ENCODE peak calls at places on chromosomes 6 and 20, in nine cellular contexts. One of them, this sample, is unnamed. For H3K4me1, the result is how much of the 10 kb centered on the place peaks cover.

GRCh38 chr20:40690836-40691565 is 2.0 kb upstream of the MAFB start:
- DNase-seq in mammary epithelial cell: no peak
- DNase-seq in mucosa of descending colon: no peak
- DNase-seq in psoas muscle: no peak
- DNase-seq in pancreas: no peak
- DNase-seq in heart right ventricle: no peak
- DNase-seq in H1: no peak
- DNase-seq in naive thymus-derived CD4-positive, alpha-beta T cell: no peak
- DNase-seq in hepatocyte: no peak
- DNase-seq in this sample: no peak

GRCh38 chr6:120826253-120826652 is 508.0 kb downstream of the TBC1D32 start:
- DNase-seq in mammary epithelial cell: peak
- DNase-seq in heart right ventricle: no peak
- DNase-seq in pancreas: peak
- DNase-seq in psoas muscle: no peak
- DNase-seq in hepatocyte: peak
- DNase-seq in naive thymus-derived CD4-positive, alpha-beta T cell: peak
- DNase-seq in H1: peak
- DNase-seq in mucosa of descending colon: no peak
- DNase-seq in this sample: peak

GRCh38 chr6:152176219-152176745 is 368.8 kb downstream of the ESR1 start:
- DNase-seq in heart right ventricle: no peak
- DNase-seq in mammary epithelial cell: no peak
- DNase-seq in naive thymus-derived CD4-positive, alpha-beta T cell: no peak
- DNase-seq in H1: no peak
- DNase-seq in pancreas: no peak
- DNase-seq in psoas muscle: no peak
- DNase-seq in mucosa of descending colon: no peak
- DNase-seq in hepatocyte: no peak
- DNase-seq in this sample: no peak

GRCh38 chr6:124961468-124961783 is 811 bp upstream of the RNF217 start:
- DNase-seq in H1: no peak
- DNase-seq in psoas muscle: no peak
- DNase-seq in mammary epithelial cell: no peak
- DNase-seq in mucosa of descending colon: no peak
- DNase-seq in pancreas: no peak
- DNase-seq in hepatocyte: no peak
- DNase-seq in naive thymus-derived CD4-positive, alpha-beta T cell: no peak
- DNase-seq in heart right ventricle: no peak
- DNase-seq in this sample: no peak

GRCh38 chr6:89311853-89312531 is 3.1 kb downstream of the GABRR2 start:
- DNase-seq in naive thymus-derived CD4-positive, alpha-beta T cell: no peak
- DNase-seq in mammary epithelial cell: no peak
- DNase-seq in heart right ventricle: peak
- DNase-seq in psoas muscle: peak
- DNase-seq in hepatocyte: peak
- DNase-seq in mucosa of descending colon: no peak
- DNase-seq in H1: peak
- DNase-seq in pancreas: no peak
- DNase-seq in this sample: no peak

GRCh38 chr6:44254957-44255808 is 2.1 kb downstream of the SLC35B2 start:
- DNase-seq in pancreas: no peak
- DNase-seq in naive thymus-derived CD4-positive, alpha-beta T cell: no peak
- DNase-seq in mucosa of descending colon: no peak
- DNase-seq in H1: peak
- DNase-seq in psoas muscle: peak
- DNase-seq in hepatocyte: no peak
- DNase-seq in heart right ventricle: no peak
- DNase-seq in mammary epithelial cell: peak
- DNase-seq in this sample: peak

GRCh38 chr20:1941226-1941625 is 46.0 kb downstream of the SIRPA start:
- DNase-seq in mucosa of descending colon: no peak
- DNase-seq in psoas muscle: peak
- DNase-seq in mammary epithelial cell: peak
- DNase-seq in pancreas: no peak
- DNase-seq in hepatocyte: no peak
- DNase-seq in H1: no peak
- DNase-seq in naive thymus-derived CD4-positive, alpha-beta T cell: no peak
- DNase-seq in heart right ventricle: no peak
- DNase-seq in this sample: no peak

GRCh38 chr6:53269827-53270226 is 78.9 kb downstream of the ELOVL5 start:
- DNase-seq in mucosa of descending colon: no peak
- DNase-seq in naive thymus-derived CD4-positive, alpha-beta T cell: no peak
- DNase-seq in pancreas: no peak
- DNase-seq in hepatocyte: no peak
- DNase-seq in mammary epithelial cell: no peak
- DNase-seq in H1: no peak
- DNase-seq in psoas muscle: no peak
- DNase-seq in heart right ventricle: no peak
- DNase-seq in this sample: no peak

GRCh38 chr20:59403261-59403961 is 103.0 kb downstream of the EDN3 start:
- DNase-seq in naive thymus-derived CD4-positive, alpha-beta T cell: peak
- DNase-seq in H1: peak
- DNase-seq in pancreas: peak
- DNase-seq in mucosa of descending colon: peak
- DNase-seq in heart right ventricle: peak
- DNase-seq in psoas muscle: peak
- DNase-seq in hepatocyte: peak
- DNase-seq in mammary epithelial cell: no peak
- DNase-seq in this sample: no peak

DNA sequence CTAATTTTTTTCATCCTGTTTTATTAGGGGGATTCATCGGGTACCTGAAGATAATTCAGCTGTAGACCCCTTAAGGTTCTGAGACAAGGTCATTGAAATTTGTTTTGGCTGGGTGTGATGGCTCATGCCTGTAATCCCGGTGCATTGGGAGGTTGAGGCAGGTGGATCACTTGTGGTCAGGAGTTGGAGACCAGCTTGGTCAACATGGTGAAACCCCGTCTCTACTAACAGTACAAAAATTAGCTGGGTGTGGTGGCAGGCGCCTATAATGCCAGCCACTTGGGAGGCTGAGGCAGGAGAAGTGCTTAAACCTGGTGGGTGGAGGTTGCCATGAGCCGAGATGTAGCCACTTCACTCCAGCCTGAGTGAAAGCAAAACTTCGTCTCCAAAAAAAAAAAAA is 10.9 kb downstream of the SRSF3 start:
- DNase-seq in H1: no peak
- DNase-seq in psoas muscle: no peak
- DNase-seq in mammary epithelial cell: no peak
- DNase-seq in hepatocyte: no peak
- DNase-seq in naive thymus-derived CD4-positive, alpha-beta T cell: no peak
- DNase-seq in heart right ventricle: no peak
- DNase-seq in mucosa of descending colon: no peak
- DNase-seq in pancreas: no peak
- DNase-seq in this sample: no peak
- H3K4me1 ChIP-seq in H1: under half
- H3K4me1 ChIP-seq in psoas muscle: half or more
- H3K4me1 ChIP-seq in mammary epithelial cell: under half
- H3K4me1 ChIP-seq in hepatocyte: half or more
- H3K4me1 ChIP-seq in naive thymus-derived CD4-positive, alpha-beta T cell: half or more
- H3K4me1 ChIP-seq in heart right ventricle: under half
- H3K4me1 ChIP-seq in mucosa of descending colon: half or more
- H3K4me1 ChIP-seq in pancreas: under half
- H3K4me1 ChIP-seq in this sample: under half

GRCh38 chr6:30102701-30103629 is 9.9 kb downstream of the TRIM31 start:
- DNase-seq in naive thymus-derived CD4-positive, alpha-beta T cell: peak
- DNase-seq in heart right ventricle: peak
- DNase-seq in mucosa of descending colon: peak
- DNase-seq in pancreas: peak
- DNase-seq in H1: peak
- DNase-seq in mammary epithelial cell: peak
- DNase-seq in hepatocyte: peak
- DNase-seq in psoas muscle: peak
- DNase-seq in this sample: peak

GRCh38 chr6:30101939-30102700 is 10.8 kb downstream of the TRIM31 start:
- DNase-seq in psoas muscle: peak
- DNase-seq in naive thymus-derived CD4-positive, alpha-beta T cell: peak
- DNase-seq in heart right ventricle: peak
- DNase-seq in H1: peak
- DNase-seq in mucosa of descending colon: peak
- DNase-seq in hepatocyte: peak
- DNase-seq in pancreas: peak
- DNase-seq in mammary epithelial cell: peak
- DNase-seq in this sample: peak

GRCh38 chr6:30100154-30100553 is 12.7 kb downstream of the TRIM31 start:
- DNase-seq in pancreas: no peak
- DNase-seq in mucosa of descending colon: no peak
- DNase-seq in heart right ventricle: no peak
- DNase-seq in psoas muscle: no peak
- DNase-seq in naive thymus-derived CD4-positive, alpha-beta T cell: no peak
- DNase-seq in mammary epithelial cell: no peak
- DNase-seq in hepatocyte: no peak
- DNase-seq in H1: no peak
- DNase-seq in this sample: no peak

GRCh38 chr6:30100585-30101422 is 12.1 kb downstream of the TRIM31 start:
- DNase-seq in mucosa of descending colon: peak
- DNase-seq in naive thymus-derived CD4-positive, alpha-beta T cell: no peak
- DNase-seq in psoas muscle: peak
- DNase-seq in H1: peak
- DNase-seq in hepatocyte: peak
- DNase-seq in pancreas: peak
- DNase-seq in mammary epithelial cell: peak
- DNase-seq in heart right ventricle: peak
- DNase-seq in this sample: peak

DNA sequence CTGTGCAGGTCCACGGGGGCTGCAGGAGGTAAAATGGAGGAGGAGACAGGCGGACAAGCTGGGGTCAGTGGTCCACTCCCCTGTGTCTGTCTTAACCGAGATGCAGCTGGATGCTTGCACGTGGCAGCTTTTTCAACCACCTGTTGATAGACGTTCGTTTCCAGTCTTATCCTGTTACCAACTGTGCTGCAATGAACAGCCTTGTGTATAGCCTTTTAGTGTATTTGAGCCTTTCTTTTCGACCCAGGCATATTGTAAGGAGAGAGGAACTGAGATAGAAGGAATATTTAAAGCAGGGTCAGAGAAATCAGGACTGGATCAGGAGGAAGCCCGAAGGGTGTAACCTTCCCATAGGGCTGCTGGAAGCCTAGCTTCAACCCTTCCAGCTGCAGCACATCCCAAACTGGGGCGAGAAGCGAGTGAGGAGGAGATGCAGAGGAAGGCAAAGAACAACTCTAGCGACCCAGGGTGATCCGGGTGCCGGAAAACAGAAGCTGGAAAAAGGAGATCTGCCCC is 11.4 kb downstream of the TRIM31 start:
- DNase-seq in mucosa of descending colon: no peak
- DNase-seq in hepatocyte: no peak
- DNase-seq in psoas muscle: no peak
- DNase-seq in heart right ventricle: no peak
- DNase-seq in naive thymus-derived CD4-positive, alpha-beta T cell: peak
- DNase-seq in mammary epithelial cell: no peak
- DNase-seq in pancreas: no peak
- DNase-seq in H1: no peak
- DNase-seq in this sample: no peak
- H3K4me3 ChIP-seq in mucosa of descending colon: no peak
- H3K4me3 ChIP-seq in hepatocyte: peak
- H3K4me3 ChIP-seq in psoas muscle: peak
- H3K4me3 ChIP-seq in heart right ventricle: peak
- H3K4me3 ChIP-seq in naive thymus-derived CD4-positive, alpha-beta T cell: peak
- H3K4me3 ChIP-seq in mammary epithelial cell: peak
- H3K4me3 ChIP-seq in pancreas: peak
- H3K4me3 ChIP-seq in H1: peak
- H3K4me3 ChIP-seq in this sample: peak

GRCh38 chr20:50515471-50516106 is 5.4 kb downstream of the PTPN1 start:
- DNase-seq in mammary epithelial cell: no peak
- DNase-seq in mucosa of descending colon: no peak
- DNase-seq in psoas muscle: no peak
- DNase-seq in heart right ventricle: no peak
- DNase-seq in naive thymus-derived CD4-positive, alpha-beta T cell: no peak
- DNase-seq in H1: no peak
- DNase-seq in hepatocyte: no peak
- DNase-seq in pancreas: no peak
- DNase-seq in this sample: no peak

GRCh38 chr20:50513169-50514034 is 3.2 kb downstream of the PTPN1 start:
- DNase-seq in psoas muscle: no peak
- DNase-seq in pancreas: no peak
- DNase-seq in H1: no peak
- DNase-seq in hepatocyte: no peak
- DNase-seq in mammary epithelial cell: peak
- DNase-seq in heart right ventricle: no peak
- DNase-seq in naive thymus-derived CD4-positive, alpha-beta T cell: no peak
- DNase-seq in mucosa of descending colon: no peak
- DNase-seq in this sample: no peak

GRCh38 chr20:50514750-50515149 is 4.6 kb downstream of the PTPN1 start:
- DNase-seq in heart right ventricle: no peak
- DNase-seq in hepatocyte: no peak
- DNase-seq in pancreas: no peak
- DNase-seq in naive thymus-derived CD4-positive, alpha-beta T cell: no peak
- DNase-seq in mammary epithelial cell: no peak
- DNase-seq in H1: no peak
- DNase-seq in mucosa of descending colon: no peak
- DNase-seq in psoas muscle: no peak
- DNase-seq in this sample: no peak

GRCh38 chr20:50512323-50512722 is 2.1 kb downstream of the PTPN1 start:
- DNase-seq in hepatocyte: no peak
- DNase-seq in H1: no peak
- DNase-seq in pancreas: no peak
- DNase-seq in mucosa of descending colon: no peak
- DNase-seq in heart right ventricle: no peak
- DNase-seq in psoas muscle: no peak
- DNase-seq in mammary epithelial cell: no peak
- DNase-seq in naive thymus-derived CD4-positive, alpha-beta T cell: no peak
- DNase-seq in this sample: no peak

DNA sequence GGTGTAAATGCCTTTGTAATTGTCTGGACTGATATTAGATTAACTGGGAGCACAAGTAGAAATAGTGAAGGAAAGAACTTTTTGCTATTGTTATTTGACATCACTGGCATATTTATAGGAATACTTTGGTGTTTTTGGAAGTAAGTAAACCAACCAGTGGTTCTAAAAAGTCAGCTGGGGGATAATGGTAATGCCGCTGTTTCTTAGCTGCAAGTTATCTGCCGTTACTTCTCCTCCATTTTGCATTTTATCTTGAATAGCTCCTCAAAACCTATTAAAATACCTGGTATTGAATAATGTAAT is 3.8 kb downstream of the PTPN1 start:
- DNase-seq in psoas muscle: no peak
- DNase-seq in heart right ventricle: no peak
- DNase-seq in naive thymus-derived CD4-positive, alpha-beta T cell: no peak
- DNase-seq in hepatocyte: no peak
- DNase-seq in mucosa of descending colon: no peak
- DNase-seq in H1: no peak
- DNase-seq in mammary epithelial cell: no peak
- DNase-seq in pancreas: no peak
- DNase-seq in this sample: no peak
- H3K4me1 ChIP-seq in psoas muscle: half or more
- H3K4me1 ChIP-seq in heart right ventricle: under half
- H3K4me1 ChIP-seq in naive thymus-derived CD4-positive, alpha-beta T cell: half or more
- H3K4me1 ChIP-seq in hepatocyte: half or more
- H3K4me1 ChIP-seq in mucosa of descending colon: half or more
- H3K4me1 ChIP-seq in H1: under half
- H3K4me1 ChIP-seq in mammary epithelial cell: under half
- H3K4me1 ChIP-seq in pancreas: under half
- H3K4me1 ChIP-seq in this sample: under half

DNA sequence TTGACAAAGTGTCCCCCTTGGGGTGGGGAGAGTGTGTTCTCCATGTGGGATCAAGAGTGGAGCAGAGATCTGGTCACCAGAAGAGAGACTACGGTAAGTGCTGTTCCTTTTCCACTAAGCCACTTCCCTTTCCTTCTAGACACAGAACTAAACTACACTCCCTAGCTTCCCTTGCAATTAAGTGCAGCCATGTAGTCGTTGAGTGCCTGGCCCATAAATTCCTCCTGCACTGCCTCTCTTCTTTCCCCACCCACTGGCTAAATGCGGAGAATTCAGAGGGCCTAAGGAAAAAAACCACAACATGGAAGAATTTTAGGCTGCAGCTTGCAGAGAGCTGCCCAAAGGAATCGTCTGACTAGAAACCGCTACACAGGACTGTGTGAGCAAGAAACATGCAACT is 1.5 kb downstream of the WDR27 start:
- DNase-seq in naive thymus-derived CD4-positive, alpha-beta T cell: no peak
- DNase-seq in pancreas: no peak
- DNase-seq in psoas muscle: no peak
- DNase-seq in mucosa of descending colon: no peak
- DNase-seq in mammary epithelial cell: no peak
- DNase-seq in heart right ventricle: no peak
- DNase-seq in hepatocyte: peak
- DNase-seq in H1: no peak
- DNase-seq in this sample: no peak
- H3K4me3 ChIP-seq in naive thymus-derived CD4-positive, alpha-beta T cell: no peak
- H3K4me3 ChIP-seq in pancreas: no peak
- H3K4me3 ChIP-seq in psoas muscle: peak
- H3K4me3 ChIP-seq in mucosa of descending colon: no peak
- H3K4me3 ChIP-seq in mammary epithelial cell: peak
- H3K4me3 ChIP-seq in heart right ventricle: no peak
- H3K4me3 ChIP-seq in hepatocyte: no peak
- H3K4me3 ChIP-seq in H1: peak
- H3K4me3 ChIP-seq in this sample: no peak